ENCODE peak calls at places on chromosomes 3 and 15, in eight cellular contexts. P is sigmoid colon, K is IMR-90, U is uterus, W is A549, M is HCT116, Q is transverse colon, N is testis. C is an unnamed sample.

GRCh38 chr15:40873625-40874561 is at the start of gene RHOV:
- DNase-seq in P (peak; percentile 72), M (peak; percentile 67), K (peak; percentile 29), N (peak; percentile 68), Q (peak; percentile 85), U (no peak), W (peak; percentile 83), C (peak; percentile 90)

GRCh38 chr3:72338082-72338941 is 509.9 kb downstream of the SHQ1 start:
- DNase-seq in N (no peak), Q (no peak), M (peak; percentile 12), P (no peak), K (peak; percentile 55), U (no peak), W (peak; percentile 23), C (no peak)

GRCh38 chr3:25385807-25386512 is 42.1 kb upstream of the RARB start:
- DNase-seq in P (no peak), M (no peak), Q (no peak), K (no peak), W (no peak), U (no peak), N (no peak), C (no peak)

GRCh38 chr3:43892535-43892934 is 201.8 kb downstream of the ABHD5 start:
- DNase-seq in U (no peak), Q (no peak), M (no peak), P (no peak), N (no peak), W (no peak), K (no peak), C (no peak)

GRCh38 chr3:181699171-181699903 is 12.4 kb upstream of the SOX2 start:
- DNase-seq in U (no peak), M (no peak), W (no peak), N (peak; percentile 74), K (no peak), Q (no peak), P (no peak), C (no peak)

GRCh38 chr15:34610388-34610787 is 26.9 kb upstream of the GOLGA8B start:
- DNase-seq in P (no peak), U (no peak), Q (no peak), W (peak; percentile 44), N (no peak), K (peak; percentile 38), M (peak; percentile 6), C (no peak)

GRCh38 chr15:101326462-101327146 is 31.6 kb upstream of the SNRPA1 start:
- DNase-seq in M (no peak), Q (no peak), W (no peak), K (no peak), N (no peak), P (no peak), U (no peak), C (no peak)

GRCh38 chr15:73052679-73053397 is 575 bp downstream of the NEO1 start:
- DNase-seq in P (peak; percentile 72), Q (peak; percentile 62), N (peak; percentile 71), U (peak; percentile 39), W (peak; percentile 62), M (peak; percentile 23), K (peak; percentile 38), C (peak; percentile 41)

GRCh38 chr3:149765762-149766334 is 13.6 kb upstream of the COMMD2 start:
- DNase-seq in K (peak; percentile 67), N (no peak), U (no peak), W (peak; percentile 48), Q (no peak), M (no peak), P (no peak), C (no peak)

GRCh38 chr15:97978408-97979130 is 18.1 kb downstream of the ARRDC4 start:
- DNase-seq in W (no peak), Q (no peak), K (no peak), P (no peak), U (no peak), N (no peak), M (no peak), C (no peak)

GRCh38 chr15:50355980-50356379 is 982 bp upstream of the GABPB1 start:
- DNase-seq in P (no peak), M (no peak), U (no peak), K (no peak), N (no peak), W (no peak), Q (no peak), C (no peak)

GRCh38 chr3:129211772-129212171 is 28.1 kb upstream of the CNBP start:
- DNase-seq in U (peak; percentile 87), M (peak; percentile 98), N (peak; percentile 73), K (peak; percentile 79), Q (peak; percentile 91), P (peak; percentile 87), W (peak; percentile 96), C (peak; percentile 94)

GRCh38 chr3:38116471-38117162 is 20.3 kb downstream of the ACAA1 start:
- DNase-seq in W (no peak), Q (peak; percentile 35), N (no peak), M (no peak), U (no peak), K (no peak), P (peak; percentile 52), C (no peak)

GRCh38 chr3:140160553-140160952 is 225.6 kb downstream of the CLSTN2 start:
- DNase-seq in Q (no peak), N (no peak), K (no peak), W (no peak), U (no peak), P (no peak), M (no peak), C (no peak)
- H3K4me1 ChIP-seq in Q (no peaks in the 10 kb centered on the region), N (no peaks in the 10 kb centered on the region), K (no peaks in the 10 kb centered on the region), W (no peaks in the 10 kb centered on the region), U (peaks cover 4% of the 10 kb centered on the region), P (no peaks in the 10 kb centered on the region), M (no peaks in the 10 kb centered on the region), C (no peaks in the 10 kb centered on the region)

DNA sequence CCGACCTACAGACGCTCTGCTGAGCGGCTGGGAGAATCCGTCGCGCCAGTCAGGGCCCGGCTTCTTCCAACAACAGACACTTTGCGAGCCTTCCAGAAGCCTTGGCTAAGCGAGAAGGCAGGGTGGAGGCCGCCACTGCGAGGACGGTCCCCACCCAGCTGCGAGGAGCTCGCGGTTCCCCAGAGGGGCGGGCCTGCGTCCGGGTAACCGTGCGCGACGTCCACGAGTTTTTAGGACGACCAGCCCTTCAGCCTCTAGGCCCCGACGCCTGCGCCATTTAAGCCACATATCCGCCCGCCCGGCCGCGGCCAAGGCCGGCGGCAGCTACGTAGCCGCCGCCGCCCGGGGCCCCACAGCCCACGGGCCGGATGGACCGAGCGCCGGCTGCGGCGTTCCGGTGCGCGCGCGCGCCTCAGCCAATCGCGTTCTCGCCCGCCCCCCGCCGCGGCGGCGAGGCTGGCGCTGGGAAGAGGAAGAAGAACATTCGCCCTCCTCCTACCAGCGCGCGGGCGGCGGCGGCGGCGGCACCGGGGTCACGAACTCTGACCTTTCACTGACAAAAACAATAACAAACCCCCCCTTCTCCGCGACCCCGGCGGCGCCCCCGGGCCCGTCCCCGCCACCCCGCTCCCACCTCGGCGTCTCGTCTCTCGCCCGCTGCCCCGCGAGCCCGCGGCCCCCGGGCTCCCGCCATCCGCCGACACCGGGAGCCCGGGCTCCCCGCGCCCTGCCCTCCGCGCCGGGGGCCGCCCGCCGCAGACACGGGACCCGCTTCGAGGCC is at the start of gene NR2C2:
- DNase-seq in P (peak; percentile 94), W (peak; percentile 85), M (peak; percentile 32), N (peak; percentile 90), U (peak; percentile 84), K (peak; percentile 68), Q (peak; percentile 91), C (peak; percentile 89)
- TF ChIP-seq POLR2A in P (peak; percentile 39), W (peak; percentile 83), M (peak; percentile 67), N (no peak), U (peak; percentile 79), K (peak; percentile 78), Q (peak; percentile 91), C (peak; percentile 89)

DNA sequence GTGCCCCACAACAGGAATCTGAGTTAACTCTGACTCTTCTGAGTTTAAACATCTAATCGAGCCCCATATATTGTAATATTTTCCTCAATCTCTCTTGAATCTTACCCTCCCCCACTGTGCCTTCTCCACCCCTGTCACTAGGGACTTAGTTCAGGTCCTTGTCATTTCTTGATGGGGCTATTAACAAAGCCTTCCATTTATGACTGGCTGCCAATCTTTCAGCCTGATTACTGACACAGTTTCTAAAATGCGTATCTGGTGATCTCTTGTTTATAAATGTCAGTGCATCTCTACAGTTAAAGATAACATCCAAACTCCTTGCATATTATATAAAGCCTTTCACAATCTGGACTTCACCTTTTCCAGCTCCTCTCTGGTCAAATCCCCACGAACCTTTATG is 124.3 kb downstream of the IGSF11 start:
- DNase-seq in P (no peak), Q (no peak), W (no peak), M (no peak), N (no peak), U (no peak), K (no peak), C (no peak)
- H3K4me1 ChIP-seq in P (no peaks in the 10 kb centered on the region), Q (no peaks in the 10 kb centered on the region), W (peaks cover 9% of the 10 kb centered on the region), M (no peaks in the 10 kb centered on the region), N (no peaks in the 10 kb centered on the region), U (no peaks in the 10 kb centered on the region), K (no peaks in the 10 kb centered on the region), C (no peaks in the 10 kb centered on the region)

GRCh38 chr15:69499521-69500201 is 47.0 kb downstream of the RPLP1 start:
- DNase-seq in M (no peak), U (no peak), K (no peak), P (no peak), N (no peak), W (no peak), Q (no peak), C (no peak)
- TF ChIP-seq POLR2A in M (no peak), U (no peak), K (no peak), P (no peak), N (no peak), W (no peak), Q (no peak), C (no peak)

DNA sequence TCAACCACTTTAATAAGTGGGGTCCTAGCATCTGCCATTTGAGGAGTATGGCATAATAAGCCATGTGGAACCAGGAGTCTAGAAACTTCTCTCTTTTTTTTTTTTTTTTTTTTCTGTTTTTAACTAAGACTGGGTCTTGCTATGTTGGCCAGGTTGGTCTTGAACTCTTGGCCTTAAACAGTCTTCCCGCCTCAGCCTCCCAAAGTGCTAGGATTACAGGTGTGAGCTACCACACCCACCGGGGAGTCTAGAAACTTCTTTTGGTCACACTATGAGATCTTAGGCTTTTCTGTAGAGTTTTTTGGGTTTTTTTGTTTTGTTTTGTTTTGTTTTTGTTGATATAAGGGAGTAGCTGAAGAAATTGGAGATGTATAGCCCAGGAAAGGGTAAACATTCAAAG is 52.9 kb downstream of the ZBTB38 start:
- DNase-seq in N (no peak), U (no peak), K (no peak), P (no peak), Q (no peak), W (peak; percentile 29), M (no peak), C (no peak)
- H3K4me1 ChIP-seq in N (peaks cover 8% of the 10 kb centered on the region), U (peaks cover 31% of the 10 kb centered on the region), K (peaks cover 21% of the 10 kb centered on the region), P (peaks cover 74% of the 10 kb centered on the region), Q (peaks cover 21% of the 10 kb centered on the region), W (peaks cover 67% of the 10 kb centered on the region), M (no peaks in the 10 kb centered on the region), C (peaks cover 54% of the 10 kb centered on the region)

DNA sequence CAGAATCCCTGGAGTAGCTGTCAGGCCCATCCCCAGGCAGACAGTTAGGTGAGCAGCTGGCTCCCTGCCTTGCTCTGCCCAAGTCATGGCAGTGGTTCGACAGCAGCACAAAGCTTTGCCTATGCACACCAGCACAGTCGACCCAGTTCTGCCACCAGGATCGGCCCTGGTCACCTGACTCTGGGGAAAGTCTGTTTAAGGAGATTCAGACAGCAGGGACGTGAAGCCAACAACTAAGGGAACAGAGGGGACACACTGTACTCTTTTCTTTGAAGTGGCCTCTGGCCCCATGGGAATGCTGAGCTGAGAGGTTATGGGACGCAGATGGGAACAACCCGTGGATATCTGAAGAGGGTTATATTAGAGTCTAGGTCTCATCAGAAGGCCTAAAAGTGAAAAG is 134.8 kb downstream of the CHDH start:
- DNase-seq in K (no peak), W (no peak), Q (no peak), P (no peak), U (no peak), N (peak; percentile 13), M (no peak), C (no peak)
- TF ChIP-seq POLR2A in K (no peak), W (no peak), Q (no peak), P (no peak), U (no peak), N (no peak), M (no peak), C (no peak)

C was measured in upper lobe of left lung.